ENCODE peak calls at places on chromosomes 2 and 18, in four cellular contexts. W is neuronal stem cell, X is mammary epithelial cell, P is fibroblast of lung. Y is an unnamed sample.

GRCh38 chr2:233395687-233396086 is 41.4 kb downstream of the DGKD start:
- DNase-seq in W (no peak), X (no peak), P (no peak), Y (no peak)

GRCh38 chr2:158845869-158846268 is 50.8 kb downstream of the DAPL1 start:
- DNase-seq in W (no peak), X (peak), P (peak), Y (no peak)

GRCh38 chr2:172931256-172931894 is 144.3 kb upstream of the MAP3K20 start:
- DNase-seq in W (peak), X (no peak), P (peak), Y (no peak)

GRCh38 chr2:160053946-160054345 is 8.5 kb downstream of the PLA2R1 start:
- DNase-seq in W (no peak), X (no peak), P (no peak), Y (no peak)

GRCh38 chr2:26628561-26629345 is 12.4 kb downstream of the CIB4 start:
- DNase-seq in W (no peak), X (no peak), P (no peak), Y (no peak)

GRCh38 chr18:23958036-23958435 is 56.5 kb upstream of the TTC39C start:
- DNase-seq in W (no peak), X (no peak), P (peak), Y (no peak)

GRCh38 chr2:241035818-241036396 is 37.5 kb downstream of the SNED1 start:
- DNase-seq in W (no peak), X (no peak), P (no peak), Y (no peak)

GRCh38 chr2:28004086-28004485 is 113.6 kb downstream of the BABAM2 start:
- DNase-seq in W (no peak), X (peak), P (peak), Y (no peak)

GRCh38 chr2:52904511-52904910 is 863.1 kb upstream of the CHAC2 start:
- DNase-seq in W (no peak), X (peak), P (no peak), Y (no peak)

GRCh38 chr2:33437297-33437696 is 39.2 kb upstream of the RASGRP3 start:
- DNase-seq in W (no peak), X (peak), P (peak), Y (no peak)

GRCh38 chr18:875912-876311 is 28.8 kb upstream of the ADCYAP1 start:
- DNase-seq in W (no peak), X (no peak), P (no peak), Y (no peak)

GRCh38 chr18:48133675-48134251 is 203.3 kb upstream of the SMAD2 start:
- DNase-seq in W (no peak), X (peak), P (peak), Y (no peak)

GRCh38 chr2:105886029-105886454 is 141.3 kb downstream of the NCK2 start:
- DNase-seq in W (no peak), X (peak), P (peak), Y (no peak)

GRCh38 chr2:219430633-219431615 is 3.7 kb upstream of the SPEG start:
- DNase-seq in W (no peak), X (peak), P (peak), Y (no peak)

DNA sequence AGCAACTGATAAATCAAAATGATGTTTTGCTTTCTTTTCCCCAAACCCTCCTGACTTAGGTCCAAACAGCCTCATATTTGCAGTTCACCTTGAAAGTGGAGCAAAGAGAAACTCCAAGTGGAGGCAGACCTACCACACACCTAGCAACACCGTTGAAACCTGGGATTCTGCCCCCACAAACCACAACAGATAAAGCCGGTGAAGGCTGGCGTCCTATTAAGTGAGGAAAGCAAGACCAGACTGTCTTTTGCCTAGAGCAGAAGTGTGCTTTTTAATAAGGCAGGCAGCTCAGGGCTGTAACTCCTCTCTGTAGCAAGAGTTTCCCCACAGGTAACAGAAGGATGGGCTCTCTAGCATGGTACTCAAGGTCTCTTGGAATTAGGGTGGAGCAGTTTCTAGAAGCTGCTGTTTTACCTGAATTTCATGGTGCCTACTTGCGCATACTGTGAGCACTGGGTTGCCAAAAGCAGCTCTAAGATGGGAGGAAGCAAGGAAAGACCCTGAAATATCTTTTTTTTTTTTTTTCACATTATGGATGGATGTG is 336.9 kb downstream of the BCL11A start:
- DNase-seq in W (no peak), X (peak), P (no peak), Y (no peak)
- H2AFZ ChIP-seq in W (no peak), X (peak), P (no peak), Y (no peak)

DNA sequence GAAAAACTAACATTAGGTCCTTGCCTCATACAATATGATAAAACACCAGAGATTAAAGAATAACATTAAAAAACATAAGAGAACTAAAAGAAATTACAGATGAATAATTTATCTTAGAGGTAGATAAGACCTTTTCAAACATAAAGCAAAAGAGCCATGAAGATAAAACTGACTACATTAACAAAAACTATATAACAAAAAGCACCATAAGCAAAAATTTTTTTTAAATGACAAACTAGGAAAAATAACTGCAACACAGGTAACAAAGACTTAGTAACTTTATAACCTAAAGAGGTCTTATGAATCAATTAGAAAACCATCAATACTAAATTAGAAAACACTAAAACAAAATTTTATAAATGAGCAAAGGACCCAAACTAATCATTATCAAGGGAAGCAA is 16.3 kb upstream of the SERTAD2 start:
- DNase-seq in W (no peak), X (no peak), P (no peak), Y (no peak)
- H3K4me3 ChIP-seq in W (no peak), X (no peak), P (no peak), Y (no peak)

DNA sequence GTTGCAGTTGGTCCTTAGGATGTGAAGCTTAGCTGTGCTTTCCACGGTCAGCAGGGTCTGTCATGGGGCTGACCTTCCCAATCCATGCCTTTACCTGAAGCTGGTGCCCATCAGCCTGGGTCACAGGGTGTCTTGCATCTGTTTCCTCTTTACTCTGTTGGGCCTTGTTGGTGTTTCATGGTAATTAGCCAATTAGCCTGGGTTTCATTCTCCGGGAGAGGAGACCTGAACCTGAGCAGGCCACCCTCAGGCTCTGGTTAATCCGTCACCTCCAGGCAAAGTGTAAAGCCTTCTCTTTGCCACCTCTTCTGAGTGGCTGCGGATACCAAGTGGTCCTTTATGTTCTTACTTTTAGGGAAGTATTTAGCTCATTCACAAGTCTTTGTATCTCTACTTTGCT is 140.1 kb downstream of the GBX2 start:
- DNase-seq in W (no peak), X (no peak), P (no peak), Y (no peak)
- H2AFZ ChIP-seq in W (no peak), X (no peak), P (no peak), Y (no peak)

GRCh38 chr2:23924589-23925359 is 2.1 kb downstream of the ATAD2B start:
- DNase-seq in W (no peak), X (no peak), P (no peak), Y (no peak)

GRCh38 chr2:23926750-23927627 is at the start of gene ATAD2B:
- DNase-seq in W (peak), X (peak), P (peak), Y (peak)

GRCh38 chr2:23925702-23926288 is 1.1 kb downstream of the ATAD2B start:
- DNase-seq in W (peak), X (peak), P (peak), Y (peak)

GRCh38 chr2:23926289-23926749 is 604 bp downstream of the ATAD2B start:
- DNase-seq in W (peak), X (no peak), P (no peak), Y (peak)
- H3K4me3 ChIP-seq in W (peak), X (peak), P (peak), Y (peak)

GRCh38 chr2:181546086-181546485 is 88.9 kb downstream of the ITGA4 start:
- DNase-seq in W (no peak), X (peak), P (peak), Y (no peak)
- H2AFZ ChIP-seq in W (no peak), X (no peak), P (no peak), Y (no peak)

DNA sequence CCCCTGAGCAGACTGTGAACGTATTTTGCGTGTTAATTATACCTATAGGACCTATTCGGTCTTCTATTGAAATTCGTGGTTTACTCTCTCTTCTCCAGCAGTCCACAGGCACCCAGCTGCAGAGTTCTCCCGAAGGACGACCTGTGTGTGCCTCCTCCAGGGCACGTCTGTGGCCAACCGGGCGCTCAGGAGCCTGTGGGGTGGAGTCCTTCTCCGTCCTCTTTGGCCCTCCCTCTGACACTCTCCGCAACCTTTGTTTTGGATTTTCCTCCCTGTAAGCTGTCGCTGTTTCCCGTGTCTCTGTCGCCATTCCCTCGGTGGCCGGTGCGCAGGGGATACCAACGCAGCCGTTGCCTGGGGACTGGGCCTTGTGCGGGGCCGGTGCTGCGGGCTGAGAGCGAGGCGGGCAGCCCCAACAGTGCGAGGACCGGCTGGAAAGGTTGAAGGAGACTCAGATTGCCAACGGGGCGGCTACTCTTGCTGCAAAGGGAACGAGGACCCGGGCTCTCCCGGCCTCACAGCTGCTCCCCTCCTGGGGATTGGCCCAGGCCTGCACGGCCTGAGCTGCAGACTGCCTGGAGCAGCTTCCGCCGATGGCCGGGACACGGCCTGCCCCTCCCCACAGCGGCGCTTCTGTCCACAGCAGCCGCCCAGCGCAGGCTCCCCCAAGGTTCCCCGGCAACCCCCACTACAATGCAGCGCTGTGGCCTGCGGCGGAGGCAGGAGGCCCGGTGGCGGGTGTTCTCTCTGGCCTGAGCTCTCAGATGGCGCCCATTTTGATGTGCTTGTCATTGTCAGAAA is 221.0 kb downstream of the MTX2 start:
- DNase-seq in W (peak), X (no peak), P (peak), Y (no peak)
- H3K4me3 ChIP-seq in W (no peak), X (no peak), P (no peak), Y (peak)

GRCh38 chr2:44290271-44290670 is 15.0 kb downstream of the SLC3A1 start:
- DNase-seq in W (no peak), X (peak), P (peak), Y (no peak)

GRCh38 chr2:44295113-44295512 is 19.8 kb downstream of the SLC3A1 start:
- DNase-seq in W (no peak), X (no peak), P (no peak), Y (no peak)

GRCh38 chr2:44286884-44287638 is 11.8 kb downstream of the SLC3A1 start:
- DNase-seq in W (no peak), X (no peak), P (no peak), Y (no peak)

GRCh38 chr2:44295636-44296359 is 20.5 kb downstream of the SLC3A1 start:
- DNase-seq in W (no peak), X (no peak), P (no peak), Y (no peak)

GRCh38 chr2:44291281-44292248 is 16.3 kb downstream of the SLC3A1 start:
- DNase-seq in W (no peak), X (peak), P (peak), Y (peak)
- H2AFZ ChIP-seq in W (peak), X (peak), P (no peak), Y (no peak)

GRCh38 chr2:85590950-85591349 is 4.6 kb upstream of the RNF181 start:
- DNase-seq in W (no peak), X (no peak), P (no peak), Y (no peak)
- H3K4me3 ChIP-seq in W (no peak), X (no peak), P (no peak), Y (no peak)